ENCODE peak calls at places on chromosomes 11 and 22, in nine cellular contexts. V, D, O, S, P, N, J, B and T are unnamed samples.

GRCh38 chr11:87173185-87174039 is 135.7 kb downstream of the TMEM135 start:
- DNase-seq in V (no peak), D (no peak), O (peak; percentile 73), S (no peak), P (no peak), N (no peak), J (no peak), B (peak; percentile 60), T (peak; percentile 3)

GRCh38 chr11:995058-995751 is 41.3 kb downstream of the MUC6 start:
- DNase-seq in V (no peak), D (no peak), O (no peak), S (no peak), P (no peak), N (no peak), J (no peak), B (no peak), T (no peak)

GRCh38 chr11:110712643-110713468 is 619 bp upstream of the ARHGAP20 start:
- DNase-seq in V (peak; percentile 75), D (peak; percentile 49), O (peak; percentile 75), S (peak; percentile 35), P (peak; percentile 13), N (no peak), J (peak; percentile 32), B (peak; percentile 1), T (no peak)

GRCh38 chr11:111846063-111846462 is 25.3 kb downstream of the ALG9 start:
- DNase-seq in V (no peak), D (no peak), O (peak; percentile 22), S (no peak), P (no peak), N (no peak), J (no peak), B (peak; percentile 26), T (no peak)

GRCh38 chr11:16292167-16292859 is 64.0 kb downstream of the SOX6 start:
- DNase-seq in V (no peak), D (no peak), O (no peak), S (no peak), P (no peak), N (no peak), J (no peak), B (no peak), T (no peak)

GRCh38 chr11:6747097-6747662 is 24.6 kb downstream of the OR2AG2 start:
- DNase-seq in V (no peak), D (no peak), O (no peak), S (no peak), P (no peak), N (no peak), J (no peak), B (no peak), T (no peak)

GRCh38 chr11:87359401-87359800 is 321.7 kb downstream of the TMEM135 start:
- DNase-seq in V (no peak), D (no peak), O (no peak), S (no peak), P (no peak), N (no peak), J (no peak), B (no peak), T (no peak)

GRCh38 chr22:33658775-33659174 is 261.5 kb downstream of the LARGE1 start:
- DNase-seq in V (no peak), D (peak; percentile 78), O (peak; percentile 54), S (no peak), P (peak; percentile 28), N (no peak), J (peak; percentile 38), B (peak; percentile 90), T (no peak)

GRCh38 chr11:67287355-67288197 is 1.5 kb upstream of the ANKRD13D start:
- DNase-seq in V (no peak), D (no peak), O (no peak), S (no peak), P (no peak), N (no peak), J (no peak), B (no peak), T (no peak)

GRCh38 chr11:68685656-68686380 is 1.5 kb downstream of the GAL start:
- DNase-seq in V (no peak), D (no peak), O (no peak), S (no peak), P (no peak), N (no peak), J (no peak), B (no peak), T (no peak)

GRCh38 chr11:121890377-121890776 is 225.6 kb downstream of the BLID start:
- DNase-seq in V (no peak), D (no peak), O (peak; percentile 73), S (no peak), P (no peak), N (no peak), J (no peak), B (peak; percentile 99), T (no peak)

GRCh38 chr11:104917259-104918112 is 19.2 kb upstream of the CASP12 start:
- DNase-seq in V (no peak), D (no peak), O (no peak), S (no peak), P (no peak), N (no peak), J (no peak), B (peak; percentile 44), T (no peak)

GRCh38 chr11:64918056-64918455 is 1.0 kb upstream of the ATG2A start:
- DNase-seq in V (no peak), D (no peak), O (peak; percentile 65), S (no peak), P (no peak), N (no peak), J (no peak), B (peak; percentile 73), T (no peak)
- TF ChIP-seq CTCF in V (no peak), D (no peak), O (peak; percentile 25), S (peak; percentile 35), P (no peak), N (peak; percentile 20), J (no peak), B (peak; percentile 47), T (no peak)

GRCh38 chr22:29202231-29203192 is 3.2 kb upstream of the EMID1 start:
- DNase-seq in V (no peak), D (peak; percentile 21), O (peak; percentile 24), S (no peak), P (peak; percentile 41), N (peak; percentile 38), J (peak; percentile 49), B (peak; percentile 49), T (peak; percentile 28)
- TF ChIP-seq CTCF in V (no peak), D (peak; percentile 21), O (peak; percentile 8), S (peak; percentile 16), P (no peak), N (peak; percentile 68), J (no peak), B (peak; percentile 46), T (peak; percentile 27)

GRCh38 chr22:20438678-20439492 is 1.3 kb upstream of the SCARF2 start:
- DNase-seq in V (no peak), D (no peak), O (no peak), S (no peak), P (no peak), N (peak; percentile 9), J (no peak), B (no peak), T (no peak)
- TF ChIP-seq CTCF in V (no peak), D (no peak), O (peak; percentile 30), S (no peak), P (no peak), N (peak; percentile 5), J (no peak), B (peak; percentile 54), T (no peak)

DNA sequence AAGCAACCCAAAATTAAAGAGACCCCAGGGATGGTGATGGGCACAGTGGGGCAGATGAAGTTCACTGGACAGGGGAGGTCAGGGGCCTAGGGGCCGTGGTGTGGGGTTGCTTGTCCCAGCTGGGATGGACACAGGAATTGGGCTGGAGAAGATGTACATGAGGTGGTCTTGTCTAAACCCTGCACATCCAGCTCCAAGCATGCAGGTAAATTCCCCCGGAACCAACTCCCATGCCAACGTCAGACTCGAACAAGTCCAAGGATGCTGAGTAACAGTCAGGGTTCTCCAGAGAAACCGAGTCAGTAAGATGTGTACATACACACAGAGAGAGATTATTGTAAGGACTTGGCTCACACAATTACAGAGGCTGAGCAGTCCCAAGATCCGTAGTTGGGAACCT is 28.9 kb downstream of the TSPAN32 start:
- DNase-seq in V (no peak), D (no peak), O (no peak), S (no peak), P (no peak), N (no peak), J (no peak), B (no peak), T (no peak)
- TF ChIP-seq CTCF in V (no peak), D (no peak), O (no peak), S (no peak), P (no peak), N (no peak), J (no peak), B (no peak), T (no peak)

GRCh38 chr22:38125731-38126344 is 15.4 kb upstream of the BAIAP2L2 start:
- DNase-seq in V (no peak), D (no peak), O (no peak), S (no peak), P (no peak), N (no peak), J (no peak), B (no peak), T (no peak)

GRCh38 chr22:38122616-38123015 is 12.1 kb upstream of the BAIAP2L2 start:
- DNase-seq in V (no peak), D (no peak), O (no peak), S (no peak), P (no peak), N (no peak), J (no peak), B (no peak), T (no peak)

GRCh38 chr22:38126928-38127668 is 16.6 kb upstream of the BAIAP2L2 start:
- DNase-seq in V (no peak), D (no peak), O (no peak), S (no peak), P (no peak), N (peak; percentile 42), J (no peak), B (no peak), T (no peak)

GRCh38 chr22:38125038-38125610 is 14.6 kb upstream of the BAIAP2L2 start:
- DNase-seq in V (no peak), D (no peak), O (no peak), S (no peak), P (no peak), N (no peak), J (no peak), B (no peak), T (no peak)

DNA sequence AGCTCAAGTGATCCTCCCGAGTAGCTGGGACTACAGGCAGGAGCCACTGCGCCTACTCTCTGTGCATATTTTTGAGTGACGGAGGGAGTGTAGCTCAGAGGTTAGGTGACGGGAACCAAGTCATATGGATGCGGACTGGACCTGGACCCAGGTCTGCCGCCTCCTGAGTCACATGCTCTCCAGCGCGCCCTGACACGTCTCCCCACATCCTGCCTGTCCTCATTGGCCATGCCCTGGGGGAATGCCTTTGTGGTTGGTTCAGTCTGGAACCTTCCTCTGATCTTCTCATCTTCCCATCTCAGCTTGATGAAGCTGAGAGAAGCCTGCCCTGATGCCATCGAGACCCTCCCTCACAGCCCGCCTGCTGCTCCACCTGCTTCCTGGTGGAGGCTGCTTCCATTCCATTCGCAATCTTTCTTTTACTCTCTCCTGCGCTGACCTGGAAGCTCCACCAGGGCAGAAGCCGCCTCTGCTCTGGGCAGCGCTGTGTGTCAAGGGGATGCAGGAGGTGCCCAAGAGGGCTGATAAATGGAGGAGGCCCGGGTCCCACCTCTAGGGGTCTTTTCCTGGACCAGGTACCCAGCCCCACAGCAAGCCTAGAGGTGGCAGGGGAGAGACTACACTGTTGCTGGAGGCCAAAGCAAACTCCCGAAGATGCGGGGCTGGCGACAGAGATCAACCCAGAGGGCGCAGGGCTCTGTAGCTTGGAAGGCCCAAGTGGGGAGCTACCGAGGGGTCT is 13.9 kb upstream of the BAIAP2L2 start:
- DNase-seq in V (no peak), D (no peak), O (no peak), S (no peak), P (no peak), N (no peak), J (no peak), B (no peak), T (no peak)
- TF ChIP-seq CTCF in V (no peak), D (no peak), O (no peak), S (peak; percentile 14), P (no peak), N (no peak), J (no peak), B (no peak), T (no peak)